ENCODE peak calls at places on chromosomes 12 and 14, in five cellular contexts. V is hepatocyte, S is MM.1S, J is PC-3, L is GM23248. T is an unnamed sample.

GRCh38 chr12:109147954-109148353 is 31.6 kb downstream of the ACACB start:
- DNase-seq in V (peak; percentile 18), S (no peak), J (no peak), L (peak; percentile 42), T (no peak)

GRCh38 chr14:67984274-67984673 is 164.7 kb downstream of the RAD51B start:
- DNase-seq in V (no peak), S (no peak), J (no peak), L (no peak), T (no peak)

GRCh38 chr12:54300732-54301427 is at the start of gene NFE2:
- DNase-seq in V (peak; percentile 87), S (peak; percentile 37), J (peak; percentile 79), L (peak; percentile 83), T (peak; percentile 94)

GRCh38 chr14:34035177-34035933 is 84.5 kb upstream of the EGLN3 start:
- DNase-seq in V (no peak), S (no peak), J (peak; percentile 29), L (no peak), T (no peak)

GRCh38 chr12:122799635-122800243 is 25.4 kb downstream of the CCDC62 start:
- DNase-seq in V (no peak), S (no peak), J (no peak), L (no peak), T (peak; percentile 38)

GRCh38 chr14:50948205-50948604 is 3.9 kb upstream of the PYGL start:
- DNase-seq in V (no peak), S (no peak), J (no peak), L (no peak), T (no peak)

GRCh38 chr12:5343711-5344110 is 88.2 kb upstream of the NTF3 start:
- DNase-seq in V (no peak), S (no peak), J (no peak), L (no peak), T (no peak)

GRCh38 chr14:100529561-100530031 is 57.6 kb downstream of the BEGAIN start:
- DNase-seq in V (peak; percentile 2), S (no peak), J (no peak), L (no peak), T (no peak)

GRCh38 chr14:31549817-31550216 is 11.4 kb upstream of the NUBPL start:
- DNase-seq in V (no peak), S (no peak), J (no peak), L (no peak), T (no peak)

GRCh38 chr14:56244138-56244789 is 126.1 kb downstream of the PELI2 start:
- DNase-seq in V (no peak), S (no peak), J (peak; percentile 77), L (peak; percentile 91), T (no peak)

DNA sequence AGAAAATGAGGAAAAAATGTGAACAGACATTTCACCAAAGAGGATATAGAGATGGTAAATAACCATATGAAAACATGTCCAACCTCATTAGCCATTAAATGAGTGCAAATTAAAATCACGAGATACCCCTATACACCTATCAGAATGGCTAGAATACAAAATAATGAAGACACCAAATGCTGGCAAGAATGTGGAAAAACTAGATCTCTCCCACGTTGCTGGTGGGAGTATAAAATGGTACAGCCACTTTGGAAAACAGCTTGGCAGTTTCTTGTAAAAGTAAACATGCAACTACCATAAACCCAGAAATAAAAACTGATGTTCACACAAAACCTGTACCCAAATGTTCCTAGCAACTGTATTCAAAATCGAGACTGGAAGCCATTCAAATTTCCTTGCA is 38.3 kb upstream of the TCL1B start:
- DNase-seq in V (no peak), S (no peak), J (no peak), L (no peak), T (no peak)
- TF ChIP-seq EZH2phosphoT487 in V (no peak), S (no peak), J (no peak), L (no peak), T (no peak)

DNA sequence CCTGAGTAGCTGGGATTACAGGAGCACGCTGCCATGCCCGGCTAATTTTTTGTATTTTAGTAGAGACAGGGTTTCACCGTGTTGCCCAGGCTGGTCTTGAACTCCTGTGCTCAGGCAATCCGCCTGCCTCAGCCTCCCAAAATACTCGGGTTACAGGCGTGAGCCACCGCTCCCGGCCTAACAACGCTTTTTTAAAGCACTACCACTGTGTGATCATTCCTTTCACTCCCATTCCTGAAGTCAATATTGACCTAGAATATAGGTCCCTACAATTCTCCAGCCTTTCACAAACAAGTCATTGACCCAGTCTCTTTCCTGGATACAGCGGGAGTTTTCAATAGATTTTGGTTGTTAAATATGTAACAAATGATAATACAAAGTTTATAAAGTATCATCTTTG is 62.8 kb downstream of the KIF21A start:
- DNase-seq in V (no peak), S (no peak), J (no peak), L (no peak), T (no peak)
- H4K20me1 ChIP-seq in V (no peaks in the 10 kb centered on the region), S (peaks cover 3% of the 10 kb centered on the region), J (no peaks in the 10 kb centered on the region), L (no peaks in the 10 kb centered on the region), T (no peaks in the 10 kb centered on the region)

DNA sequence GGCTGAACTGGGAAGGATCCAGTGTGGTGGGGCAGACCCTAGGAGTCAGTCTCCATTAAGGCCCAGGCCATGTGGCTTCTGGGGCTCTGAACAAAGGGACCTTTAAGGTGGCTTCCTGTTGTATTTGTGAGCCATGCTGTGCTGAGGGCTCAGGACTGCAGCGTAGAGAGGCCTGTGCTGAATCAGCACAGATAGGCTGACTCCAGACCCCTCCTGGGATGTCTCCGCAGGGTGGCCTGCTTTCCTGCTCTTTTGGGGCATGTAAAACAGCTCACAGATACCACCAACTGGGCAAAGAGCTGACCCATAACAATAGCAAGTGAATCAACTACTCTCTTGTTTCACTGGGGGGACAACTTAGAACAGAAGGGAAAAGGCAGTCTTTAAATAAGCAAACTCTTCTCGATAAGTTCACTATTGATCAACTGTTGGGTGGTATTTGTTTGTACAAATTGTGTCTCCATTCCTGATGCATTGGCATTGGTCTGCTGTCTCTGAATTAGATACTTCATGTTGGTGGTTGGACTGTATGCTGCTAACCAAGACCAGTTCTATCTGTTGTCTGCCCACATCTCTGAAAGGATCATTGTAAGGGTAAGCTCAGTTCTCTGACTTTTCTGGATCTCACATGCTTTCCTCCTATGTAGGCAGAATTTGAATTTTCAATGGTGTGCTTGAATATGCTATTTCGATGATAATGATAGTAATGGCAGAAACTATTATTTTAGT is 71.8 kb downstream of the MYRFL start:
- DNase-seq in V (no peak), S (no peak), J (no peak), L (no peak), T (peak; percentile 52)
- TF ChIP-seq EZH2phosphoT487 in V (no peak), S (no peak), J (no peak), L (no peak), T (no peak)

GRCh38 chr14:58243790-58244555 is 670 bp upstream of the PSMA3 start:
- DNase-seq in V (peak; percentile 20), S (peak; percentile 24), J (peak; percentile 94), L (peak; percentile 55), T (peak; percentile 12)

GRCh38 chr14:58249611-58250010 is 5.0 kb downstream of the PSMA3 start:
- DNase-seq in V (no peak), S (no peak), J (no peak), L (no peak), T (no peak)

GRCh38 chr14:58244556-58245387 is at the start of gene PSMA3:
- DNase-seq in V (peak; percentile 98), S (peak; percentile 92), J (peak; percentile 100), L (peak; percentile 99), T (peak; percentile 98)

DNA sequence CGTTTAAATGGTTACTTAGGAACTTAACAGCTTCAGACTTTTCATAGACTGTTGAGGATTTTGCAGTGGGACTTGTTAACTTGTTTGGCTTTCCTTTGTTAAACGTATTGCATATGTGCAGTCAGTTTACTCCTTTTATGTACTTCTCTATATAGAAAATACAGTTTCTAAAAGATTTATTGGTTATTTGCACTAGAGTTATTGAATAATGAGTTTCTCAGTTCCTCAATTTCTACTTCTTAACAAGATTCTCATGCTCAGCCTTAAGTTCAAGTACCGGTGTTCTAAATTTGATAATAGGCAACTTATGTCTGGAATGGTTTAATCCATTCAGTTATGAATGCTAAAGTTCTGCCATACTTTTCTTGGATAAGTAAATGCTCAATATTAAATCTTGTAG is 919 bp downstream of the PSMA3 start:
- DNase-seq in V (no peak), S (no peak), J (no peak), L (no peak), T (no peak)
- H4K20me1 ChIP-seq in V (peaks cover 40% of the 10 kb centered on the region), S (peaks cover 11% of the 10 kb centered on the region), J (peaks cover 38% of the 10 kb centered on the region), L (no peaks in the 10 kb centered on the region), T (peaks cover 40% of the 10 kb centered on the region)

GRCh38 chr14:75433631-75434556 is 6.1 kb downstream of the JDP2 start:
- DNase-seq in V (peak; percentile 47), S (no peak), J (no peak), L (peak; percentile 85), T (no peak)

GRCh38 chr14:75437201-75438143 is 9.7 kb downstream of the JDP2 start:
- DNase-seq in V (no peak), S (no peak), J (no peak), L (no peak), T (no peak)

GRCh38 chr14:75432406-75432805 is 4.6 kb downstream of the JDP2 start:
- DNase-seq in V (no peak), S (no peak), J (no peak), L (no peak), T (no peak)

GRCh38 chr14:75434557-75435248 is 6.9 kb downstream of the JDP2 start:
- DNase-seq in V (no peak), S (no peak), J (no peak), L (no peak), T (no peak)

DNA sequence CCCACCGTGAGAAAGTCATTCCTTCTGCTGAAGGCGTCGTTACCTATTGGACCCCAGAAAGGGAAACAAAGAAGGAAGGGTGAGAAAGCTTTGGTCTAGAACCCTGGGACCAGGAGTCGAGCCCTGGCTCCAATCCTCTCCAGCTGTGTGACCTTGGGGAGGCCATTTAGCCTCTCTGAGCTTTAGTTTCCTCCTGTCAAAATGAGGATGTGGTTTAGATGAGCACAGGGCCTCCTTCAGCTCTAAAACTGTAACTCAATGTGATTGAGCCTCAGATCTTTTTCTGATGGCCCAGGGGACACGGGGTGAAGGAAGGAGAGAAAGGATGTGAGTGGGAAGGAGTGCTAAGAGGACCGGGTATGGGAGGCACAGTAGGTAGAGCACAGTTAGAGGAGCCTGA is 7.7 kb downstream of the JDP2 start:
- DNase-seq in V (no peak), S (no peak), J (no peak), L (no peak), T (no peak)
- TF ChIP-seq EZH2phosphoT487 in V (no peak), S (no peak), J (no peak), L (no peak), T (no peak)

GRCh38 chr14:101926620-101927019 is 37.8 kb upstream of the DYNC1H1 start:
- DNase-seq in V (no peak), S (no peak), J (no peak), L (no peak), T (no peak)
- H4K20me1 ChIP-seq in V (no peaks in the 10 kb centered on the region), S (no peaks in the 10 kb centered on the region), J (no peaks in the 10 kb centered on the region), L (no peaks in the 10 kb centered on the region), T (no peaks in the 10 kb centered on the region)

DNA sequence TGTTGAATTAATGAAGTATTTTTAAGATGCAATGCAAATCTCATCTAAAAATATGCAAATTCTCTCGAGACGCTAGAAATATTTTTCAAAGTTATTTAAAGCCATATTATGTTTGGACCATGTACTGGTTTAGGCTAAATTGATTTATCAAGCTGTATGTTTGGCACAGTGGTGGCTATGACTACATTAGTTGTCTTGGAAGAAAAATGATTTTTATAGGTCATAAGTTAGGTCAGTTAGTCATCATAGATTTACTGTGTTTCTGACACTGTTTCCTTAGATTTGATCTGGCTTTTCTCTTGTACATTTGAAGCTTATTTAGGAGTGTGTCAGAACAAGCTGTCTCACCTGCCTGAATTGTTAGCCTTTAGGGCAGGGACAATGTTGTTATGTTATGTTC is 161.1 kb upstream of the FBXO33 start:
- DNase-seq in V (no peak), S (no peak), J (peak; percentile 23), L (no peak), T (no peak)
- TF ChIP-seq EZH2phosphoT487 in V (no peak), S (no peak), J (no peak), L (no peak), T (no peak)

GRCh38 chr12:89351489-89352241 is 636 bp downstream of the DUSP6 start:
- DNase-seq in V (peak; percentile 54), S (peak; percentile 40), J (no peak), L (peak; percentile 77), T (no peak)
- H4K20me1 ChIP-seq in V (peaks cover 11% of the 10 kb centered on the region), S (no peaks in the 10 kb centered on the region), J (peaks cover 53% of the 10 kb centered on the region), L (peaks cover 5% of the 10 kb centered on the region), T (peaks cover 44% of the 10 kb centered on the region)

T was measured in neural progenitor cell.